ENCODE peak calls at places on chromosomes 3 and 15, in eight cellular contexts. Q is stomach, R is KG1, A is M059J, J is iPS-NIHi11, G is KBM-7, S is neural progenitor cell, K is T-cell. H is an unnamed sample.

GRCh38 chr3:184175981-184176376 is 1.3 kb downstream of the AP2M1 start:
- DNase-seq in Q (no peak), R (no peak), A (no peak), J (no peak), G (no peak), S (no peak), K (no peak), H (no peak)

GRCh38 chr3:70916375-70917055 is 604.1 kb upstream of the MDFIC2 start:
- DNase-seq in Q (no peak), R (no peak), A (no peak), J (no peak), G (peak; percentile 75), S (no peak), K (no peak), H (no peak)

GRCh38 chr3:25259871-25260270 is 168.2 kb upstream of the RARB start:
- DNase-seq in Q (no peak), R (no peak), A (peak; percentile 22), J (no peak), G (no peak), S (peak; percentile 36), K (no peak), H (no peak)

GRCh38 chr3:136151219-136151618 is 44.9 kb downstream of the MSL2 start:
- DNase-seq in Q (no peak), R (no peak), A (no peak), J (no peak), G (no peak), S (no peak), K (no peak), H (no peak)

GRCh38 chr15:92011611-92012367 is 158.3 kb downstream of the SLCO3A1 start:
- DNase-seq in Q (no peak), R (no peak), A (peak; percentile 86), J (no peak), G (no peak), S (no peak), K (no peak), H (no peak)

GRCh38 chr3:15633159-15633558 is 31.6 kb downstream of the BTD start:
- DNase-seq in Q (no peak), R (no peak), A (peak; percentile 39), J (no peak), G (no peak), S (peak; percentile 25), K (no peak), H (no peak)

GRCh38 chr3:71244153-71245051 is 339.1 kb downstream of the FOXP1 start:
- DNase-seq in Q (no peak), R (no peak), A (no peak), J (no peak), G (no peak), S (peak; percentile 41), K (no peak), H (no peak)

GRCh38 chr3:4834403-4834866 is 144.8 kb upstream of the BHLHE40 start:
- DNase-seq in Q (peak; percentile 45), R (peak; percentile 32), A (no peak), J (no peak), G (peak; percentile 71), S (no peak), K (peak; percentile 62), H (peak; percentile 30)

GRCh38 chr3:72625616-72626337 is 222.5 kb downstream of the SHQ1 start:
- DNase-seq in Q (no peak), R (no peak), A (peak; percentile 60), J (no peak), G (no peak), S (no peak), K (no peak), H (no peak)

GRCh38 chr3:136343873-136344281 is 93.7 kb downstream of the PCCB start:
- DNase-seq in Q (peak; percentile 88), R (no peak), A (peak; percentile 98), J (no peak), G (no peak), S (no peak), K (no peak), H (peak; percentile 68)

GRCh38 chr15:95558131-95558530 is 772.4 kb upstream of the NR2F2 start:
- DNase-seq in Q (no peak), R (no peak), A (peak; percentile 19), J (no peak), G (no peak), S (no peak), K (no peak), H (no peak)

GRCh38 chr3:126266291-126266840 is 86.0 kb upstream of the ALDH1L1 start:
- DNase-seq in Q (peak; percentile 87), R (no peak), A (peak; percentile 49), J (peak; percentile 51), G (no peak), S (peak; percentile 63), K (no peak), H (peak; percentile 42)

GRCh38 chr3:15899438-15899837 is 101.7 kb upstream of the ANKRD28 start:
- DNase-seq in Q (no peak), R (no peak), A (peak; percentile 68), J (peak; percentile 47), G (peak; percentile 32), S (no peak), K (no peak), H (no peak)

GRCh38 chr3:157436583-157437300 is at the start of gene PTX3:
- DNase-seq in Q (no peak), R (peak; percentile 41), A (peak; percentile 96), J (peak; percentile 22), G (peak; percentile 77), S (peak; percentile 51), K (no peak), H (peak; percentile 19)

GRCh38 chr3:152508705-152509104 is 240.0 kb downstream of the MBNL1 start:
- DNase-seq in Q (no peak), R (no peak), A (peak; percentile 36), J (no peak), G (peak; percentile 39), S (no peak), K (no peak), H (no peak)

H was measured in mucosa of gallbladder.